ENCODE peak calls at places on chromosomes 11 and 22, in nine cellular contexts. Y is natural killer cell; F is CD4-positive, CD25-positive, alpha-beta regulatory T cell; Q is DND-41; M is SK-N-MC; Z is MM.1S; A is activated CD4-positive, alpha-beta T cell treated with anti-CD3 and anti-CD28 coated beads, Interleukin-2, amount 50 U/mL, for 4 hours; I is KBM-7; D is activated CD8-positive, alpha-beta memory T cell treated with anti-CD3 and anti-CD28 coated beads, Interleukin-2, amount 50 U/mL, for 48 hours. C is an unnamed sample.

GRCh38 chr11:18064450-18065048 is 18.5 kb upstream of the TPH1 start:
- DNase-seq in Q (no peak), M (no peak), Y (no peak), D (no peak), A (no peak), F (no peak), Z (no peak), I (no peak), C (no peak)

GRCh38 chr11:92393218-92393617 is 168.6 kb downstream of the FAT3 start:
- DNase-seq in Q (no peak), M (no peak), A (no peak), Z (no peak), D (no peak), Y (no peak), F (no peak), I (no peak), C (no peak)

GRCh38 chr11:58919561-58919960 is 19.7 kb upstream of the GLYATL1 start:
- DNase-seq in I (no peak), D (no peak), F (no peak), A (no peak), Y (no peak), Q (no peak), M (no peak), Z (no peak), C (no peak)

GRCh38 chr11:101706541-101706940 is 122.7 kb upstream of the TRPC6 start:
- DNase-seq in M (no peak), Q (no peak), Y (no peak), I (no peak), F (no peak), D (no peak), A (no peak), Z (no peak), C (no peak)

GRCh38 chr22:38080468-38080846 is 3.5 kb downstream of the SLC16A8 start:
- DNase-seq in Q (no peak), D (no peak), I (no peak), Y (no peak), A (no peak), F (no peak), Z (no peak), M (no peak), C (no peak)

GRCh38 chr22:46501701-46502100 is 35.7 kb downstream of the CELSR1 start:
- DNase-seq in Z (no peak), F (no peak), A (no peak), M (no peak), Q (no peak), Y (no peak), D (no peak), I (no peak), C (no peak)

GRCh38 chr11:94593030-94593429 is 25.9 kb downstream of the PIWIL4 start:
- DNase-seq in M (no peak), I (no peak), Z (peak; percentile 23), F (no peak), Y (no peak), Q (no peak), A (no peak), D (no peak), C (no peak)

GRCh38 chr11:22656128-22656527 is 10.3 kb upstream of the GAS2 start:
- DNase-seq in M (peak; percentile 47), F (no peak), A (no peak), I (no peak), Q (no peak), Z (no peak), Y (no peak), D (no peak), C (no peak)

GRCh38 chr11:129951883-129952262 is 50.8 kb downstream of the PRDM10 start:
- DNase-seq in M (no peak), A (no peak), I (no peak), Z (no peak), D (no peak), Q (no peak), Y (no peak), F (no peak), C (no peak)

GRCh38 chr11:10657308-10658271 is 36.0 kb downstream of the IRAG1 start:
- DNase-seq in D (no peak), Z (peak; percentile 89), F (peak; percentile 41), A (no peak), M (no peak), Y (no peak), Q (no peak), I (no peak), C (no peak)

GRCh38 chr11:86218125-86219081 is 26.1 kb upstream of the EED start:
- DNase-seq in I (peak; percentile 90), D (no peak), F (peak; percentile 84), A (peak; percentile 56), M (peak; percentile 42), Q (peak; percentile 61), Y (peak; percentile 47), Z (peak; percentile 74), C (peak; percentile 36)

GRCh38 chr11:12813371-12814225 is 139.4 kb downstream of the TEAD1 start:
- DNase-seq in F (no peak), I (no peak), A (no peak), Y (no peak), M (no peak), Q (no peak), Z (no peak), D (no peak), C (no peak)

GRCh38 chr11:111526501-111526900 is 11.9 kb downstream of the HOATZ start:
- DNase-seq in A (no peak), Y (no peak), M (no peak), I (no peak), Z (peak; percentile 56), F (peak; percentile 49), Q (no peak), D (no peak), C (no peak)

GRCh38 chr11:120527111-120527748 is 15.7 kb downstream of the GRIK4 start:
- DNase-seq in Z (peak; percentile 56), I (no peak), M (no peak), D (no peak), F (no peak), Y (no peak), A (no peak), Q (no peak), C (no peak)

GRCh38 chr11:62242021-62242420 is at the start of gene SCGB1D2:
- DNase-seq in Y (no peak), Q (no peak), I (no peak), F (no peak), A (no peak), M (no peak), Z (no peak), D (no peak), C (no peak)

GRCh38 chr22:41250127-41250526 is 9.4 kb upstream of the CHADL start:
- DNase-seq in A (no peak), I (no peak), M (no peak), Q (no peak), F (no peak), D (no peak), Y (no peak), Z (no peak), C (no peak)